ENCODE peak calls at places on chromosomes 6 and 20, in seven cellular contexts. One of them, this sample, is unnamed.

GRCh38 chr6:52641826-52642225 is 29.1 kb upstream of the TMEM14A start:
- DNase-seq in heart right ventricle: no peak
- DNase-seq in A172: no peak
- DNase-seq in spleen: no peak
- DNase-seq in mammary epithelial cell: no peak
- DNase-seq in activated CD8-positive, alpha-beta memory T cell treated with anti-CD3 and anti-CD28 coated beads for 48 hours: no peak
- DNase-seq in NCI-H226: no peak
- DNase-seq in this sample: no peak

GRCh38 chr20:15799871-15800270 is 773.4 kb downstream of the KIF16B start:
- DNase-seq in mammary epithelial cell: peak; percentile 67
- DNase-seq in heart right ventricle: no peak
- DNase-seq in NCI-H226: no peak
- DNase-seq in A172: peak; percentile 45
- DNase-seq in activated CD8-positive, alpha-beta memory T cell treated with anti-CD3 and anti-CD28 coated beads for 48 hours: no peak
- DNase-seq in spleen: no peak
- DNase-seq in this sample: peak; percentile 56

GRCh38 chr6:46407785-46408530 is 83.3 kb downstream of the RCAN2 start:
- DNase-seq in spleen: no peak
- DNase-seq in mammary epithelial cell: no peak
- DNase-seq in A172: no peak
- DNase-seq in heart right ventricle: no peak
- DNase-seq in activated CD8-positive, alpha-beta memory T cell treated with anti-CD3 and anti-CD28 coated beads for 48 hours: no peak
- DNase-seq in NCI-H226: no peak
- DNase-seq in this sample: no peak

GRCh38 chr6:33672808-33673207 is 38.7 kb downstream of the UQCC2 start:
- DNase-seq in A172: peak; percentile 97
- DNase-seq in NCI-H226: peak; percentile 93
- DNase-seq in spleen: no peak
- DNase-seq in activated CD8-positive, alpha-beta memory T cell treated with anti-CD3 and anti-CD28 coated beads for 48 hours: no peak
- DNase-seq in mammary epithelial cell: peak; percentile 88
- DNase-seq in heart right ventricle: peak; percentile 81
- DNase-seq in this sample: peak; percentile 76

GRCh38 chr6:110652520-110652919 is 162.7 kb downstream of the CDK19 start:
- DNase-seq in spleen: no peak
- DNase-seq in mammary epithelial cell: peak; percentile 45
- DNase-seq in heart right ventricle: no peak
- DNase-seq in A172: no peak
- DNase-seq in activated CD8-positive, alpha-beta memory T cell treated with anti-CD3 and anti-CD28 coated beads for 48 hours: no peak
- DNase-seq in NCI-H226: peak; percentile 11
- DNase-seq in this sample: no peak

GRCh38 chr20:14622796-14623195 is 285.4 kb upstream of the FLRT3 start:
- DNase-seq in spleen: no peak
- DNase-seq in A172: peak; percentile 75
- DNase-seq in NCI-H226: peak; percentile 78
- DNase-seq in mammary epithelial cell: peak; percentile 85
- DNase-seq in activated CD8-positive, alpha-beta memory T cell treated with anti-CD3 and anti-CD28 coated beads for 48 hours: no peak
- DNase-seq in heart right ventricle: no peak
- DNase-seq in this sample: peak; percentile 30

GRCh38 chr6:36029464-36029863 is 1.9 kb downstream of the MAPK14 start:
- DNase-seq in heart right ventricle: no peak
- DNase-seq in NCI-H226: peak; percentile 36
- DNase-seq in activated CD8-positive, alpha-beta memory T cell treated with anti-CD3 and anti-CD28 coated beads for 48 hours: no peak
- DNase-seq in mammary epithelial cell: peak; percentile 57
- DNase-seq in spleen: no peak
- DNase-seq in A172: no peak
- DNase-seq in this sample: peak; percentile 19

GRCh38 chr20:18689557-18689956 is 101.7 kb downstream of the DTD1 start:
- DNase-seq in activated CD8-positive, alpha-beta memory T cell treated with anti-CD3 and anti-CD28 coated beads for 48 hours: no peak
- DNase-seq in spleen: no peak
- DNase-seq in heart right ventricle: no peak
- DNase-seq in A172: no peak
- DNase-seq in NCI-H226: no peak
- DNase-seq in mammary epithelial cell: no peak
- DNase-seq in this sample: no peak

GRCh38 chr6:2999005-2999620 is 581 bp upstream of the NQO2 start:
- DNase-seq in activated CD8-positive, alpha-beta memory T cell treated with anti-CD3 and anti-CD28 coated beads for 48 hours: no peak
- DNase-seq in A172: peak; percentile 82
- DNase-seq in heart right ventricle: no peak
- DNase-seq in spleen: no peak
- DNase-seq in mammary epithelial cell: peak; percentile 89
- DNase-seq in NCI-H226: peak; percentile 62
- DNase-seq in this sample: peak; percentile 73

GRCh38 chr20:64053841-64054661 is 4.6 kb upstream of the SOX18 start:
- DNase-seq in activated CD8-positive, alpha-beta memory T cell treated with anti-CD3 and anti-CD28 coated beads for 48 hours: no peak
- DNase-seq in mammary epithelial cell: no peak
- DNase-seq in A172: peak; percentile 66
- DNase-seq in spleen: peak; percentile 90
- DNase-seq in NCI-H226: no peak
- DNase-seq in heart right ventricle: peak; percentile 90
- DNase-seq in this sample: peak; percentile 79

GRCh38 chr6:24719125-24719931 is at the start of gene C6orf62:
- DNase-seq in NCI-H226: peak; percentile 13
- DNase-seq in heart right ventricle: peak; percentile 36
- DNase-seq in activated CD8-positive, alpha-beta memory T cell treated with anti-CD3 and anti-CD28 coated beads for 48 hours: no peak
- DNase-seq in spleen: peak; percentile 84
- DNase-seq in mammary epithelial cell: peak; percentile 65
- DNase-seq in A172: peak; percentile 30
- DNase-seq in this sample: peak; percentile 5

GRCh38 chr6:152299336-152299735 is 337.8 kb downstream of the SYNE1 start:
- DNase-seq in heart right ventricle: no peak
- DNase-seq in activated CD8-positive, alpha-beta memory T cell treated with anti-CD3 and anti-CD28 coated beads for 48 hours: no peak
- DNase-seq in A172: no peak
- DNase-seq in spleen: no peak
- DNase-seq in mammary epithelial cell: no peak
- DNase-seq in NCI-H226: no peak
- DNase-seq in this sample: no peak

GRCh38 chr6:140252099-140252498 is 877.7 kb upstream of the CITED2 start:
- DNase-seq in NCI-H226: no peak
- DNase-seq in A172: no peak
- DNase-seq in heart right ventricle: no peak
- DNase-seq in spleen: no peak
- DNase-seq in activated CD8-positive, alpha-beta memory T cell treated with anti-CD3 and anti-CD28 coated beads for 48 hours: no peak
- DNase-seq in mammary epithelial cell: no peak
- DNase-seq in this sample: no peak

GRCh38 chr20:32462900-32463641 is 104.9 kb downstream of the ASXL1 start:
- DNase-seq in spleen: peak; percentile 55
- DNase-seq in heart right ventricle: no peak
- DNase-seq in activated CD8-positive, alpha-beta memory T cell treated with anti-CD3 and anti-CD28 coated beads for 48 hours: no peak
- DNase-seq in mammary epithelial cell: no peak
- DNase-seq in A172: no peak
- DNase-seq in NCI-H226: no peak
- DNase-seq in this sample: no peak

GRCh38 chr6:20341564-20341963 is 60.1 kb upstream of the E2F3 start:
- DNase-seq in NCI-H226: no peak
- DNase-seq in mammary epithelial cell: no peak
- DNase-seq in A172: no peak
- DNase-seq in heart right ventricle: no peak
- DNase-seq in activated CD8-positive, alpha-beta memory T cell treated with anti-CD3 and anti-CD28 coated beads for 48 hours: no peak
- DNase-seq in spleen: no peak
- DNase-seq in this sample: no peak